ENCODE peak calls at places on chromosome 20, in five cellular contexts. One of them, this sample, is unnamed.

GRCh38 chr20:58202039-58202438 is 26.4 kb downstream of the ANKRD60 start:
- DNase-seq in NCI-H1105 treated with DMSO at 0.1 percent for 48 hours: no peak
- DNase-seq in OCI-M1: no peak
- DNase-seq in progenitor cell of endocrine pancreas: no peak
- DNase-seq in stimulated activated CD4-positive, alpha-beta T cell treated with anti-CD3 and anti-CD28 coated beads, Interleukin-1b, Interleukin-23, amount 100 ng/mL, for 4 hours: no peak
- DNase-seq in this sample: no peak

GRCh38 chr20:57943291-57943690 is 233.5 kb upstream of the PMEPA1 start:
- DNase-seq in stimulated activated CD4-positive, alpha-beta T cell treated with anti-CD3 and anti-CD28 coated beads, Interleukin-1b, Interleukin-23, amount 100 ng/mL, for 4 hours: no peak
- DNase-seq in OCI-M1: no peak
- DNase-seq in NCI-H1105 treated with DMSO at 0.1 percent for 48 hours: no peak
- DNase-seq in progenitor cell of endocrine pancreas: no peak
- DNase-seq in this sample: no peak

GRCh38 chr20:17590245-17590644 is 20.4 kb downstream of the DSTN start:
- DNase-seq in stimulated activated CD4-positive, alpha-beta T cell treated with anti-CD3 and anti-CD28 coated beads, Interleukin-1b, Interleukin-23, amount 100 ng/mL, for 4 hours: no peak
- DNase-seq in NCI-H1105 treated with DMSO at 0.1 percent for 48 hours: no peak
- DNase-seq in progenitor cell of endocrine pancreas: no peak
- DNase-seq in OCI-M1: peak
- DNase-seq in this sample: no peak

GRCh38 chr20:14445310-14445709 is 107.9 kb upstream of the FLRT3 start:
- DNase-seq in NCI-H1105 treated with DMSO at 0.1 percent for 48 hours: no peak
- DNase-seq in progenitor cell of endocrine pancreas: no peak
- DNase-seq in stimulated activated CD4-positive, alpha-beta T cell treated with anti-CD3 and anti-CD28 coated beads, Interleukin-1b, Interleukin-23, amount 100 ng/mL, for 4 hours: no peak
- DNase-seq in OCI-M1: no peak
- DNase-seq in this sample: peak

GRCh38 chr20:48364688-48365421 is 462.9 kb downstream of the PREX1 start:
- DNase-seq in NCI-H1105 treated with DMSO at 0.1 percent for 48 hours: no peak
- DNase-seq in progenitor cell of endocrine pancreas: no peak
- DNase-seq in stimulated activated CD4-positive, alpha-beta T cell treated with anti-CD3 and anti-CD28 coated beads, Interleukin-1b, Interleukin-23, amount 100 ng/mL, for 4 hours: no peak
- DNase-seq in OCI-M1: no peak
- DNase-seq in this sample: no peak

GRCh38 chr20:44969320-44969879 is 3.1 kb downstream of the STK4 start:
- DNase-seq in stimulated activated CD4-positive, alpha-beta T cell treated with anti-CD3 and anti-CD28 coated beads, Interleukin-1b, Interleukin-23, amount 100 ng/mL, for 4 hours: no peak
- DNase-seq in OCI-M1: peak
- DNase-seq in NCI-H1105 treated with DMSO at 0.1 percent for 48 hours: no peak
- DNase-seq in progenitor cell of endocrine pancreas: no peak
- DNase-seq in this sample: no peak

GRCh38 chr20:17573493-17573892 is 3.6 kb downstream of the DSTN start:
- DNase-seq in OCI-M1: no peak
- DNase-seq in stimulated activated CD4-positive, alpha-beta T cell treated with anti-CD3 and anti-CD28 coated beads, Interleukin-1b, Interleukin-23, amount 100 ng/mL, for 4 hours: no peak
- DNase-seq in NCI-H1105 treated with DMSO at 0.1 percent for 48 hours: no peak
- DNase-seq in progenitor cell of endocrine pancreas: no peak
- DNase-seq in this sample: no peak

GRCh38 chr20:62906209-62906608 is 20.1 kb downstream of the DIDO1 start:
- DNase-seq in progenitor cell of endocrine pancreas: no peak
- DNase-seq in stimulated activated CD4-positive, alpha-beta T cell treated with anti-CD3 and anti-CD28 coated beads, Interleukin-1b, Interleukin-23, amount 100 ng/mL, for 4 hours: no peak
- DNase-seq in NCI-H1105 treated with DMSO at 0.1 percent for 48 hours: no peak
- DNase-seq in OCI-M1: no peak
- DNase-seq in this sample: no peak

GRCh38 chr20:33793011-33793931 is 17.9 kb upstream of the CHMP4B start:
- DNase-seq in NCI-H1105 treated with DMSO at 0.1 percent for 48 hours: no peak
- DNase-seq in stimulated activated CD4-positive, alpha-beta T cell treated with anti-CD3 and anti-CD28 coated beads, Interleukin-1b, Interleukin-23, amount 100 ng/mL, for 4 hours: no peak
- DNase-seq in progenitor cell of endocrine pancreas: no peak
- DNase-seq in OCI-M1: no peak
- DNase-seq in this sample: peak

GRCh38 chr20:63643966-63644365 is 9.3 kb downstream of the STMN3 start:
- DNase-seq in OCI-M1: no peak
- DNase-seq in stimulated activated CD4-positive, alpha-beta T cell treated with anti-CD3 and anti-CD28 coated beads, Interleukin-1b, Interleukin-23, amount 100 ng/mL, for 4 hours: no peak
- DNase-seq in NCI-H1105 treated with DMSO at 0.1 percent for 48 hours: no peak
- DNase-seq in progenitor cell of endocrine pancreas: no peak
- DNase-seq in this sample: no peak

GRCh38 chr20:62816879-62817873 is at the start of gene COL9A3:
- DNase-seq in NCI-H1105 treated with DMSO at 0.1 percent for 48 hours: peak
- DNase-seq in stimulated activated CD4-positive, alpha-beta T cell treated with anti-CD3 and anti-CD28 coated beads, Interleukin-1b, Interleukin-23, amount 100 ng/mL, for 4 hours: no peak
- DNase-seq in OCI-M1: no peak
- DNase-seq in progenitor cell of endocrine pancreas: peak
- DNase-seq in this sample: no peak

GRCh38 chr20:35643045-35643444 is 21.7 kb downstream of the CPNE1 start:
- DNase-seq in stimulated activated CD4-positive, alpha-beta T cell treated with anti-CD3 and anti-CD28 coated beads, Interleukin-1b, Interleukin-23, amount 100 ng/mL, for 4 hours: no peak
- DNase-seq in progenitor cell of endocrine pancreas: no peak
- DNase-seq in OCI-M1: no peak
- DNase-seq in NCI-H1105 treated with DMSO at 0.1 percent for 48 hours: no peak
- DNase-seq in this sample: no peak

GRCh38 chr20:46293084-46293483 is 15.2 kb downstream of the CDH22 start:
- DNase-seq in stimulated activated CD4-positive, alpha-beta T cell treated with anti-CD3 and anti-CD28 coated beads, Interleukin-1b, Interleukin-23, amount 100 ng/mL, for 4 hours: no peak
- DNase-seq in NCI-H1105 treated with DMSO at 0.1 percent for 48 hours: no peak
- DNase-seq in OCI-M1: peak
- DNase-seq in progenitor cell of endocrine pancreas: peak
- DNase-seq in this sample: peak

GRCh38 chr20:59004493-59004762 is 2.6 kb downstream of the CTSZ start:
- DNase-seq in stimulated activated CD4-positive, alpha-beta T cell treated with anti-CD3 and anti-CD28 coated beads, Interleukin-1b, Interleukin-23, amount 100 ng/mL, for 4 hours: no peak
- DNase-seq in progenitor cell of endocrine pancreas: no peak
- DNase-seq in NCI-H1105 treated with DMSO at 0.1 percent for 48 hours: no peak
- DNase-seq in OCI-M1: peak
- DNase-seq in this sample: no peak

GRCh38 chr20:3449319-3449718 is 21.5 kb upstream of the ATRN start:
- DNase-seq in progenitor cell of endocrine pancreas: no peak
- DNase-seq in stimulated activated CD4-positive, alpha-beta T cell treated with anti-CD3 and anti-CD28 coated beads, Interleukin-1b, Interleukin-23, amount 100 ng/mL, for 4 hours: no peak
- DNase-seq in OCI-M1: no peak
- DNase-seq in NCI-H1105 treated with DMSO at 0.1 percent for 48 hours: no peak
- DNase-seq in this sample: no peak

GRCh38 chr20:24775966-24776365 is 173.1 kb upstream of the CST7 start:
- DNase-seq in stimulated activated CD4-positive, alpha-beta T cell treated with anti-CD3 and anti-CD28 coated beads, Interleukin-1b, Interleukin-23, amount 100 ng/mL, for 4 hours: no peak
- DNase-seq in progenitor cell of endocrine pancreas: no peak
- DNase-seq in OCI-M1: no peak
- DNase-seq in NCI-H1105 treated with DMSO at 0.1 percent for 48 hours: no peak
- DNase-seq in this sample: no peak

GRCh38 chr20:39271205-39271604 is 309.1 kb downstream of the DHX35 start:
- DNase-seq in stimulated activated CD4-positive, alpha-beta T cell treated with anti-CD3 and anti-CD28 coated beads, Interleukin-1b, Interleukin-23, amount 100 ng/mL, for 4 hours: no peak
- DNase-seq in OCI-M1: no peak
- DNase-seq in NCI-H1105 treated with DMSO at 0.1 percent for 48 hours: no peak
- DNase-seq in progenitor cell of endocrine pancreas: no peak
- DNase-seq in this sample: no peak

GRCh38 chr20:10558635-10559187 is 115.1 kb downstream of the JAG1 start:
- DNase-seq in OCI-M1: no peak
- DNase-seq in NCI-H1105 treated with DMSO at 0.1 percent for 48 hours: no peak
- DNase-seq in progenitor cell of endocrine pancreas: no peak
- DNase-seq in stimulated activated CD4-positive, alpha-beta T cell treated with anti-CD3 and anti-CD28 coated beads, Interleukin-1b, Interleukin-23, amount 100 ng/mL, for 4 hours: no peak
- DNase-seq in this sample: peak

GRCh38 chr20:50192364-50193168 is 1.9 kb downstream of the CEBPB start:
- DNase-seq in progenitor cell of endocrine pancreas: peak
- DNase-seq in stimulated activated CD4-positive, alpha-beta T cell treated with anti-CD3 and anti-CD28 coated beads, Interleukin-1b, Interleukin-23, amount 100 ng/mL, for 4 hours: peak
- DNase-seq in OCI-M1: peak
- DNase-seq in NCI-H1105 treated with DMSO at 0.1 percent for 48 hours: peak
- DNase-seq in this sample: peak

GRCh38 chr20:7770046-7770445 is 170.2 kb downstream of the HAO1 start:
- DNase-seq in NCI-H1105 treated with DMSO at 0.1 percent for 48 hours: peak
- DNase-seq in OCI-M1: no peak
- DNase-seq in progenitor cell of endocrine pancreas: no peak
- DNase-seq in stimulated activated CD4-positive, alpha-beta T cell treated with anti-CD3 and anti-CD28 coated beads, Interleukin-1b, Interleukin-23, amount 100 ng/mL, for 4 hours: no peak
- DNase-seq in this sample: no peak

GRCh38 chr20:36407196-36407733 is 101.1 kb downstream of the DLGAP4 start:
- DNase-seq in OCI-M1: no peak
- DNase-seq in NCI-H1105 treated with DMSO at 0.1 percent for 48 hours: no peak
- DNase-seq in progenitor cell of endocrine pancreas: no peak
- DNase-seq in stimulated activated CD4-positive, alpha-beta T cell treated with anti-CD3 and anti-CD28 coated beads, Interleukin-1b, Interleukin-23, amount 100 ng/mL, for 4 hours: no peak
- DNase-seq in this sample: no peak

GRCh38 chr20:25574411-25574810 is 10.9 kb downstream of the NINL start:
- DNase-seq in NCI-H1105 treated with DMSO at 0.1 percent for 48 hours: no peak
- DNase-seq in OCI-M1: peak
- DNase-seq in stimulated activated CD4-positive, alpha-beta T cell treated with anti-CD3 and anti-CD28 coated beads, Interleukin-1b, Interleukin-23, amount 100 ng/mL, for 4 hours: no peak
- DNase-seq in progenitor cell of endocrine pancreas: no peak
- DNase-seq in this sample: peak

GRCh38 chr20:38790210-38791053 is 15.1 kb upstream of the PPP1R16B start:
- DNase-seq in stimulated activated CD4-positive, alpha-beta T cell treated with anti-CD3 and anti-CD28 coated beads, Interleukin-1b, Interleukin-23, amount 100 ng/mL, for 4 hours: peak
- DNase-seq in progenitor cell of endocrine pancreas: no peak
- DNase-seq in NCI-H1105 treated with DMSO at 0.1 percent for 48 hours: peak
- DNase-seq in OCI-M1: peak
- DNase-seq in this sample: peak

GRCh38 chr20:11266571-11266970 is 592.8 kb upstream of the JAG1 start:
- DNase-seq in progenitor cell of endocrine pancreas: no peak
- DNase-seq in stimulated activated CD4-positive, alpha-beta T cell treated with anti-CD3 and anti-CD28 coated beads, Interleukin-1b, Interleukin-23, amount 100 ng/mL, for 4 hours: no peak
- DNase-seq in NCI-H1105 treated with DMSO at 0.1 percent for 48 hours: no peak
- DNase-seq in OCI-M1: no peak
- DNase-seq in this sample: no peak

GRCh38 chr20:7728373-7728772 is 211.9 kb downstream of the HAO1 start:
- DNase-seq in progenitor cell of endocrine pancreas: no peak
- DNase-seq in NCI-H1105 treated with DMSO at 0.1 percent for 48 hours: no peak
- DNase-seq in stimulated activated CD4-positive, alpha-beta T cell treated with anti-CD3 and anti-CD28 coated beads, Interleukin-1b, Interleukin-23, amount 100 ng/mL, for 4 hours: no peak
- DNase-seq in OCI-M1: no peak
- DNase-seq in this sample: peak

GRCh38 chr20:57397693-57398108 is 6.5 kb downstream of the RBM38 start:
- DNase-seq in progenitor cell of endocrine pancreas: no peak
- DNase-seq in NCI-H1105 treated with DMSO at 0.1 percent for 48 hours: no peak
- DNase-seq in OCI-M1: no peak
- DNase-seq in stimulated activated CD4-positive, alpha-beta T cell treated with anti-CD3 and anti-CD28 coated beads, Interleukin-1b, Interleukin-23, amount 100 ng/mL, for 4 hours: peak
- DNase-seq in this sample: no peak

GRCh38 chr20:1782181-1782580 is 113.0 kb upstream of the SIRPA start:
- DNase-seq in progenitor cell of endocrine pancreas: no peak
- DNase-seq in OCI-M1: no peak
- DNase-seq in NCI-H1105 treated with DMSO at 0.1 percent for 48 hours: no peak
- DNase-seq in stimulated activated CD4-positive, alpha-beta T cell treated with anti-CD3 and anti-CD28 coated beads, Interleukin-1b, Interleukin-23, amount 100 ng/mL, for 4 hours: no peak
- DNase-seq in this sample: no peak

GRCh38 chr20:4925842-4926530 is 75.3 kb downstream of the SLC23A2 start:
- DNase-seq in NCI-H1105 treated with DMSO at 0.1 percent for 48 hours: no peak
- DNase-seq in stimulated activated CD4-positive, alpha-beta T cell treated with anti-CD3 and anti-CD28 coated beads, Interleukin-1b, Interleukin-23, amount 100 ng/mL, for 4 hours: no peak
- DNase-seq in OCI-M1: no peak
- DNase-seq in progenitor cell of endocrine pancreas: no peak
- DNase-seq in this sample: peak

GRCh38 chr20:55567826-55568225 is 437.5 kb downstream of the CBLN4 start:
- DNase-seq in NCI-H1105 treated with DMSO at 0.1 percent for 48 hours: no peak
- DNase-seq in progenitor cell of endocrine pancreas: no peak
- DNase-seq in stimulated activated CD4-positive, alpha-beta T cell treated with anti-CD3 and anti-CD28 coated beads, Interleukin-1b, Interleukin-23, amount 100 ng/mL, for 4 hours: no peak
- DNase-seq in OCI-M1: no peak
- DNase-seq in this sample: no peak

GRCh38 chr20:53606364-53606985 is 12.8 kb upstream of the ZNF217 start:
- DNase-seq in stimulated activated CD4-positive, alpha-beta T cell treated with anti-CD3 and anti-CD28 coated beads, Interleukin-1b, Interleukin-23, amount 100 ng/mL, for 4 hours: no peak
- DNase-seq in NCI-H1105 treated with DMSO at 0.1 percent for 48 hours: no peak
- DNase-seq in progenitor cell of endocrine pancreas: no peak
- DNase-seq in OCI-M1: no peak
- DNase-seq in this sample: peak

GRCh38 chr20:51768759-51769517 is 748 bp upstream of the ATP9A start:
- DNase-seq in NCI-H1105 treated with DMSO at 0.1 percent for 48 hours: no peak
- DNase-seq in stimulated activated CD4-positive, alpha-beta T cell treated with anti-CD3 and anti-CD28 coated beads, Interleukin-1b, Interleukin-23, amount 100 ng/mL, for 4 hours: no peak
- DNase-seq in progenitor cell of endocrine pancreas: no peak
- DNase-seq in OCI-M1: no peak
- DNase-seq in this sample: no peak

GRCh38 chr20:63503524-63503923 is 4.6 kb upstream of the EEF1A2 start:
- DNase-seq in OCI-M1: no peak
- DNase-seq in stimulated activated CD4-positive, alpha-beta T cell treated with anti-CD3 and anti-CD28 coated beads, Interleukin-1b, Interleukin-23, amount 100 ng/mL, for 4 hours: no peak
- DNase-seq in progenitor cell of endocrine pancreas: no peak
- DNase-seq in NCI-H1105 treated with DMSO at 0.1 percent for 48 hours: no peak
- DNase-seq in this sample: no peak

GRCh38 chr20:23340524-23340923 is 10.1 kb upstream of the NXT1 start:
- DNase-seq in NCI-H1105 treated with DMSO at 0.1 percent for 48 hours: peak
- DNase-seq in progenitor cell of endocrine pancreas: peak
- DNase-seq in stimulated activated CD4-positive, alpha-beta T cell treated with anti-CD3 and anti-CD28 coated beads, Interleukin-1b, Interleukin-23, amount 100 ng/mL, for 4 hours: no peak
- DNase-seq in OCI-M1: peak
- DNase-seq in this sample: peak

GRCh38 chr20:61934716-61935530 is 130.8 kb downstream of the TAF4 start:
- DNase-seq in NCI-H1105 treated with DMSO at 0.1 percent for 48 hours: no peak
- DNase-seq in stimulated activated CD4-positive, alpha-beta T cell treated with anti-CD3 and anti-CD28 coated beads, Interleukin-1b, Interleukin-23, amount 100 ng/mL, for 4 hours: no peak
- DNase-seq in progenitor cell of endocrine pancreas: no peak
- DNase-seq in OCI-M1: no peak
- DNase-seq in this sample: peak

GRCh38 chr20:37880726-37881591 is 22.0 kb upstream of the VSTM2L start:
- DNase-seq in progenitor cell of endocrine pancreas: no peak
- DNase-seq in OCI-M1: peak
- DNase-seq in NCI-H1105 treated with DMSO at 0.1 percent for 48 hours: peak
- DNase-seq in stimulated activated CD4-positive, alpha-beta T cell treated with anti-CD3 and anti-CD28 coated beads, Interleukin-1b, Interleukin-23, amount 100 ng/mL, for 4 hours: no peak
- DNase-seq in this sample: no peak

GRCh38 chr20:34058831-34059230 is 53.2 kb downstream of the EIF2S2 start:
- DNase-seq in OCI-M1: no peak
- DNase-seq in stimulated activated CD4-positive, alpha-beta T cell treated with anti-CD3 and anti-CD28 coated beads, Interleukin-1b, Interleukin-23, amount 100 ng/mL, for 4 hours: no peak
- DNase-seq in progenitor cell of endocrine pancreas: no peak
- DNase-seq in NCI-H1105 treated with DMSO at 0.1 percent for 48 hours: no peak
- DNase-seq in this sample: no peak